ENCODE peak calls at places on chromosomes 1 and 21, in seven cellular contexts. G is HCT116, H is SK-N-SH, J is H1, E is K562, U is HepG2, L is GM12878. S is an unnamed sample.

GRCh38 chr1:206847337-206847834 is 18.0 kb upstream of the IL20 start:
- DNase-seq in G (no peak), H (no peak), J (no peak), E (peak), U (no peak), L (no peak), S (no peak)

GRCh38 chr1:41078193-41078592 is 56.7 kb upstream of the SLFNL1 start:
- DNase-seq in G (no peak), H (no peak), J (no peak), E (no peak), U (no peak), L (no peak), S (no peak)

GRCh38 chr1:46622341-46622740 is 5.7 kb upstream of the MOB3C start:
- DNase-seq in G (no peak), H (no peak), J (no peak), E (peak), U (peak), L (no peak), S (peak)

GRCh38 chr1:182890927-182891610 is 51.9 kb downstream of the DHX9 start:
- DNase-seq in G (no peak), H (no peak), J (no peak), E (no peak), U (no peak), L (no peak), S (no peak)

GRCh38 chr1:201560328-201561194 is 21.6 kb downstream of the NAV1 start:
- DNase-seq in G (no peak), H (no peak), J (no peak), E (no peak), U (no peak), L (no peak), S (no peak)

GRCh38 chr21:20023199-20023598 is 975.0 kb upstream of the NCAM2 start:
- DNase-seq in G (no peak), H (no peak), J (no peak), E (no peak), U (no peak), L (no peak), S (peak)

GRCh38 chr1:93980320-93980744 is 71.1 kb upstream of the GCLM start:
- DNase-seq in G (no peak), H (peak), J (no peak), E (peak), U (peak), L (no peak), S (no peak)

GRCh38 chr1:180269848-180270766 is 40.0 kb downstream of the LHX4 start:
- DNase-seq in G (no peak), H (no peak), J (no peak), E (no peak), U (peak), L (no peak), S (peak)

GRCh38 chr1:111730282-111730681 is 8.9 kb downstream of the INKA2 start:
- DNase-seq in G (no peak), H (no peak), J (no peak), E (no peak), U (no peak), L (no peak), S (no peak)

GRCh38 chr1:237638555-237638954 is 252.2 kb downstream of the ZP4 start:
- DNase-seq in G (no peak), H (no peak), J (no peak), E (no peak), U (no peak), L (no peak), S (no peak)

GRCh38 chr1:95407864-95408291 is 173.9 kb downstream of the RWDD3 start:
- DNase-seq in G (no peak), H (no peak), J (peak), E (no peak), U (no peak), L (no peak), S (no peak)

GRCh38 chr1:29236993-29237905 is 927 bp downstream of the PTPRU start:
- DNase-seq in G (no peak), H (peak), J (no peak), E (no peak), U (peak), L (no peak), S (peak)

GRCh38 chr1:12031039-12031980 is 12.0 kb downstream of the MIIP start:
- DNase-seq in G (no peak), H (peak), J (no peak), E (peak), U (no peak), L (no peak), S (peak)

GRCh38 chr1:28239004-28239403 is 3.1 kb downstream of the ATP5IF1 start:
- DNase-seq in G (no peak), H (no peak), J (no peak), E (no peak), U (no peak), L (no peak), S (no peak)

GRCh38 chr1:12507631-12508030 is 110.4 kb downstream of the DHRS3 start:
- DNase-seq in G (no peak), H (no peak), J (no peak), E (no peak), U (no peak), L (no peak), S (no peak)

GRCh38 chr1:41427022-41427942 is 57.2 kb downstream of the EDN2 start:
- DNase-seq in G (no peak), H (peak), J (no peak), E (no peak), U (no peak), L (no peak), S (no peak)

GRCh38 chr1:233448290-233448689 is 120.8 kb downstream of the MAP3K21 start:
- DNase-seq in G (no peak), H (peak), J (no peak), E (peak), U (no peak), L (no peak), S (no peak)

GRCh38 chr1:201714542-201715276 is 114.2 kb upstream of the IPO9 start:
- DNase-seq in G (peak), H (no peak), J (peak), E (peak), U (no peak), L (no peak), S (no peak)

GRCh38 chr1:205440476-205441317 is 15.1 kb downstream of the BLACAT1 start:
- DNase-seq in G (peak), H (no peak), J (no peak), E (peak), U (peak), L (peak), S (no peak)

GRCh38 chr1:217561446-217561845 is 69.4 kb downstream of the GPATCH2 start:
- DNase-seq in G (no peak), H (no peak), J (no peak), E (no peak), U (no peak), L (no peak), S (no peak)

GRCh38 chr1:57678138-57678537 is 254.3 kb upstream of the DAB1 start:
- DNase-seq in G (no peak), H (no peak), J (no peak), E (no peak), U (no peak), L (no peak), S (no peak)

GRCh38 chr1:228417471-228418203 is 976 bp upstream of the TRIM17 start:
- DNase-seq in G (peak), H (no peak), J (no peak), E (peak), U (no peak), L (no peak), S (peak)

GRCh38 chr1:222815367-222815765 is 527 bp downstream of the DISP1 start:
- DNase-seq in G (no peak), H (peak), J (no peak), E (peak), U (no peak), L (no peak), S (peak)

GRCh38 chr1:91075233-91076135 is 53.6 kb upstream of the ZNF644 start:
- DNase-seq in G (no peak), H (no peak), J (no peak), E (peak), U (peak), L (no peak), S (no peak)

GRCh38 chr1:246365708-246366107 is 141.4 kb downstream of the SMYD3 start:
- DNase-seq in G (no peak), H (no peak), J (no peak), E (no peak), U (no peak), L (no peak), S (no peak)

GRCh38 chr1:157682710-157683437 is 17.7 kb downstream of the FCRL3 start:
- DNase-seq in G (no peak), H (no peak), J (no peak), E (no peak), U (no peak), L (no peak), S (no peak)

GRCh38 chr1:233614743-233615521 is 1.0 kb downstream of the KCNK1 start:
- DNase-seq in G (no peak), H (peak), J (no peak), E (no peak), U (no peak), L (no peak), S (peak)

GRCh38 chr1:116382857-116383256 is 9.8 kb downstream of the ATP1A1 start:
- DNase-seq in G (no peak), H (no peak), J (no peak), E (peak), U (no peak), L (no peak), S (no peak)

GRCh38 chr21:41926068-41926806 is 27.6 kb downstream of the C2CD2 start:
- DNase-seq in G (no peak), H (no peak), J (peak), E (no peak), U (peak), L (peak), S (peak)

GRCh38 chr1:171243878-171244277 is 4.4 kb upstream of the FMO1 start:
- DNase-seq in G (no peak), H (no peak), J (no peak), E (no peak), U (no peak), L (no peak), S (no peak)

GRCh38 chr1:234607091-234608025 is 2.6 kb downstream of the IRF2BP2 start:
- DNase-seq in G (no peak), H (no peak), J (no peak), E (peak), U (peak), L (no peak), S (no peak)

GRCh38 chr1:11799099-11799498 is 6.7 kb downstream of the MTHFR start:
- DNase-seq in G (no peak), H (no peak), J (no peak), E (no peak), U (no peak), L (no peak), S (no peak)

GRCh38 chr1:54579337-54579781 is 31.3 kb downstream of the ACOT11 start:
- DNase-seq in G (no peak), H (no peak), J (no peak), E (no peak), U (peak), L (no peak), S (no peak)

GRCh38 chr21:22474403-22474802 is 1476.2 kb downstream of the NCAM2 start:
- DNase-seq in G (no peak), H (peak), J (no peak), E (no peak), U (no peak), L (no peak), S (no peak)

GRCh38 chr1:162696286-162696862 is 64.1 kb downstream of the DDR2 start:
- DNase-seq in G (peak), H (peak), J (peak), E (peak), U (peak), L (no peak), S (peak)

GRCh38 chr1:1425753-1426495 is 4.8 kb upstream of the ANKRD65 start:
- DNase-seq in G (no peak), H (no peak), J (no peak), E (no peak), U (no peak), L (no peak), S (no peak)

GRCh38 chr1:179702923-179703322 is 40.2 kb upstream of the FAM163A start:
- DNase-seq in G (no peak), H (no peak), J (no peak), E (no peak), U (no peak), L (no peak), S (no peak)

GRCh38 chr1:201259476-201260235 is 23.6 kb upstream of the PKP1 start:
- DNase-seq in G (no peak), H (no peak), J (peak), E (no peak), U (no peak), L (no peak), S (no peak)

DNA sequence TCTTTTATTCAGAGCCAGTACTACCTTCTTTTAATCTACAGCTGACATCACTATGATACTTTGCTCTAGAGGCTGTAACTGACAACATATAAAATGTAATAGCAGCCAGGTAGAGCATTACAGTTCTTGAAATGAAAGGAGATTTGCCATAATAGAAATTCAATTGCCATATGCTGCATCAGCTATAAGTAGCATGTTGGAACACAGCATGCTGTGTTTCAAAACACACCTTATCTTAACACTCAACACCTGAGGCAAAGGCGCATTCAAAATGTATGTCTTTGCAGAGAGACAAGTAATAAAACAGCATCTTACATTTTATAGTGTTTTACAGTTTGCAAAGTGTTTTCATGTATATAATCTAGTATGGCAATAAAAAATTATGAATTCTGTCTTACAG is 24.0 kb upstream of the KRTAP21-1 start:
- DNase-seq in G (no peak), H (no peak), J (no peak), E (no peak), U (no peak), L (no peak), S (no peak)
- TF ChIP-seq JUND in G (no peak), H (no peak), J (no peak), E (no peak), U (no peak), L (no peak), S (no peak)

DNA sequence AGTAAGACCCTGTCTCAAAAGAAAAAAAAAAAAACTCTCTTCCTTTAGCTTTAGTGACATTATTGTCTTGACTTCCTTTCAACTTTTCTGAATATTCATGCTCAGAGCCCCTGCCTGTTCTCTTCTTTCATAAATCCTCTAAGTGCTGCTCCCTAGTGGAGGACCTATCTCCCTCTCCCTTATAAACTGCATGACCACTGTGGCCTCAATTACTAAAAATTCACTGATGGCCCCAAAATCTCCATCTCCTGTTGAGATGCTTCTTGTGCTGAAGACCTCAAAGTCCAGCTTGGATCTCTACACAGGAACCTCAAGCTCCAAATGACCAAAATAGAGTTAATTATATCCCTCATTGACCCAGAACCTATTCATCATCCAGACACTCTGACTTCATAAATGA is 7.8 kb downstream of the ITLN1 start:
- DNase-seq in G (no peak), H (no peak), J (no peak), E (peak), U (no peak), L (no peak), S (no peak)
- TF ChIP-seq JUND in G (no peak), H (no peak), J (no peak), E (no peak), U (no peak), L (no peak), S (no peak)

GRCh38 chr1:239232921-239233320 is 153.4 kb upstream of the CHRM3 start:
- DNase-seq in G (no peak), H (no peak), J (no peak), E (no peak), U (no peak), L (no peak), S (no peak)
- TF ChIP-seq JUND in G (no peak), H (no peak), J (no peak), E (no peak), U (no peak), L (no peak), S (no peak)

DNA sequence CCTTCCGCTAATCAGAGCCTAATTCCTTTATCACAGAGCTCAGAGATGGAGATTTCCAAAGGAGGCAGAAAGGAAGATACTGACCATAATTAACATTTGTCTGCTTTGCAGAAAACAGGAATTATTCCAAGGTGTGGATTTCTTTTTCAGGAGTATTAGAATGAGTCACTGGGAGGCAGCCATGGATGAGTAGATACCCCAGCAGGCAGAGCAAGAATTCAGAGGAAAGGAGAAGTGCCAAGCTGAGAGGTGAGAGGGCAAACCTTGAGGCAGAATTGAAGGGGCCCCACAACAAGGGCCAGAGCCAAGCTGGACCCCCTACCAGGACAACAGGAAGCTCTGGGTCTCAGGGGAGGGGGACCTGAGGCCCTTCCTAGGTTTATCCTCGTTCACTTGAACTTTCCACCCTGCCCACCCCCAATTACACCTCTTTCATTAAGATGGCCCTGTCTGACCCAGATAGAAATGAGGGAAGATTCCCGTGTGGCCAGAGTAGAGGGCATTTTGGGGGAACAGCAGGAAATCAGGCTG is 33.2 kb downstream of the MATN1 start:
- DNase-seq in G (no peak), H (no peak), J (no peak), E (no peak), U (no peak), L (no peak), S (no peak)
- TF ChIP-seq JUND in G (no peak), H (no peak), J (no peak), E (no peak), U (no peak), L (no peak), S (no peak)

DNA sequence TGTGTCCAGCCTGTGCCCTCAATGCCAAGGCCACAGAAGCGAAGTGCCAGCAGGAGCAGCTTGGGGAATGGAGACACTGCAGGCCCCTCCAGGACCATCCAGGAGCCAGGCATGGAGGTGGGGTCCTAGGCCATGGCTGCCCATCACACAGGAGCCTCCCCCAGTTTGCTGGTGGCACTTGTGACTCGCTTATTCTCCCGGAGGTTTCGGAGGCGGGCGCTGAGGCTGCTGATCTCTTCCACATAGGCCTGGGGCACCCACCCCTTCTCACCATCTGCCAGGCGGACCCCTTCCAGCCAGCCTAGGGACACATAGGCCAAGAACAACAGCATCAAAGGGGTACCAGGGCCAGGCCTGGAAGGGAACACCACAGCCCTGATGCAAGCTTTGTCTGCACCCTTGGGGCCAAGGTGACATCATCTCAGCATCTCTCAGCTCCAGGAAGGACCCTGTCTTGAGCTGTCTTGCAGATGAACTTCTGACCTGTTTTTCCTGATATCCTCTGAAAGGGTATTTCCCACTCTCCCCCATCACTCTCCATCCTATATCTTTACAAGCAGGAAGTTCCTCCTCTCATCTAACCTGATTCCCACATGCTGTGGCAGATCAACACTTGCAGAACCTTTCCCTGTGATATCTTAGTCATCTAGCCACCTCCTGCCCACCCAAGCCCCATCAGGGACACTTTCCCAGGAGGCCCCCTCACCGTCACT is 13.9 kb downstream of the ARHGEF19 start:
- DNase-seq in G (no peak), H (no peak), J (no peak), E (no peak), U (no peak), L (no peak), S (no peak)
- TF ChIP-seq JUND in G (no peak), H (no peak), J (no peak), E (no peak), U (no peak), L (no peak), S (no peak)

DNA sequence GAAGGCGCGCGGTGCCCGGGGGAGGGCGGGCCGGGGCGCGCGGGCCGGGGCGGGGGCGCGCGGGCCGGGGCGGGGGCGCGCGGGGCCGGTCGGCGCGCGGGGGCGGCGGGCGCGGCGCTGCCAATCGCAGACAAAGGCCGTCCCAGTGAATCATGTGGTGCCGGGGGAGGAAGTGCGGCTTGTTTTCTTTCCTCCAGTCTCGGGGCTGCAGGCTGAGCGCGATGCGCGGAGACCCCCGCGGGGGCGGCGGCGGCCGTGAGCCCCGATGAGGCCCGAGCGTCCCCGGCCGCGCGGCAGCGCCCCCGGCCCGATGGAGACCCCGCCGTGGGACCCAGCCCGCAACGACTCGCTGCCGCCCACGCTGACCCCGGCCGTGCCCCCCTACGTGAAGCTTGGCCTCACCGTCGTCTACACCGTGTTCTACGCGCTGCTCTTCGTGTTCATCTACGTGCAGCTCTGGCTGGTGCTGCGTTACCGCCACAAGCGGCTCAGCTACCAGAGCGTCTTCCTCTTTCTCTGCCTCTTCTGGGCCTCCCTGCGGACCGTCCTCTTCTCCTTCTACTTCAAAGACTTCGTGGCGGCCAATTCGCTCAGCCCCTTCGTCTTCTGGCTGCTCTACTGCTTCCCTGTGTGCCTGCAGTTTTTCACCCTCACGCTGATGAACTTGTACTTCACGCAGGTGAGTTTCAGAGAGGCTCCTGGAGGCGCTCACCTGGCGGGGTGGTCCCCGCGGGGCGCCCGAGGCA is at the start of gene GPR137B:
- DNase-seq in G (no peak), H (peak), J (no peak), E (peak), U (no peak), L (no peak), S (peak)
- TF ChIP-seq JUND in G (no peak), H (no peak), J (no peak), E (no peak), U (no peak), L (peak), S (no peak)

GRCh38 chr21:43600642-43601397 is 58.5 kb downstream of the HSF2BP start:
- DNase-seq in G (no peak), H (peak), J (no peak), E (no peak), U (no peak), L (no peak), S (no peak)
- TF ChIP-seq JUND in G (no peak), H (peak), J (no peak), E (no peak), U (no peak), L (no peak), S (no peak)

GRCh38 chr1:17521946-17522612 is 17.4 kb upstream of the ARHGEF10L start:
- DNase-seq in G (no peak), H (no peak), J (no peak), E (peak), U (no peak), L (no peak), S (no peak)
- TF ChIP-seq JUND in G (no peak), H (no peak), J (no peak), E (no peak), U (no peak), L (no peak), S (no peak)